ENCODE peak calls at places on chromosomes 4 and X, in six cellular contexts. One of them, this sample, is unnamed.

GRCh38 chrX:129733335-129733734 is 5.4 kb upstream of the XPNPEP2 start:
- DNase-seq in nephron progenitor cell: no peak
- DNase-seq in GM20000: no peak
- DNase-seq in neural crest cell: no peak
- DNase-seq in spleen: no peak
- DNase-seq in chondrocyte: no peak
- DNase-seq in this sample: no peak

GRCh38 chr4:159269143-159269542 is 166.3 kb downstream of the RAPGEF2 start:
- DNase-seq in nephron progenitor cell: no peak
- DNase-seq in GM20000: no peak
- DNase-seq in neural crest cell: no peak
- DNase-seq in spleen: no peak
- DNase-seq in chondrocyte: no peak
- DNase-seq in this sample: no peak

GRCh38 chr4:39729557-39729956 is 31.6 kb downstream of the UBE2K start:
- DNase-seq in nephron progenitor cell: no peak
- DNase-seq in GM20000: no peak
- DNase-seq in neural crest cell: no peak
- DNase-seq in spleen: no peak
- DNase-seq in chondrocyte: no peak
- DNase-seq in this sample: no peak

GRCh38 chrX:122703762-122704161 is 480.3 kb upstream of the GRIA3 start:
- DNase-seq in nephron progenitor cell: no peak
- DNase-seq in GM20000: no peak
- DNase-seq in neural crest cell: no peak
- DNase-seq in spleen: no peak
- DNase-seq in chondrocyte: no peak
- DNase-seq in this sample: no peak

GRCh38 chr4:176464748-176465147 is 145.0 kb downstream of the SPCS3 start:
- DNase-seq in nephron progenitor cell: no peak
- DNase-seq in GM20000: peak
- DNase-seq in neural crest cell: no peak
- DNase-seq in spleen: no peak
- DNase-seq in chondrocyte: no peak
- DNase-seq in this sample: peak

GRCh38 chr4:73446336-73446938 is 10.4 kb downstream of the AFP start:
- DNase-seq in nephron progenitor cell: no peak
- DNase-seq in GM20000: peak
- DNase-seq in neural crest cell: no peak
- DNase-seq in spleen: no peak
- DNase-seq in chondrocyte: no peak
- DNase-seq in this sample: peak

GRCh38 chr4:3781193-3781886 is 15.2 kb downstream of the ADRA2C start:
- DNase-seq in nephron progenitor cell: no peak
- DNase-seq in GM20000: no peak
- DNase-seq in neural crest cell: no peak
- DNase-seq in spleen: no peak
- DNase-seq in chondrocyte: no peak
- DNase-seq in this sample: no peak

GRCh38 chr4:94497690-94498089 is 45.9 kb downstream of the PDLIM5 start:
- DNase-seq in nephron progenitor cell: no peak
- DNase-seq in GM20000: no peak
- DNase-seq in neural crest cell: no peak
- DNase-seq in spleen: no peak
- DNase-seq in chondrocyte: no peak
- DNase-seq in this sample: no peak

GRCh38 chr4:140174535-140174934 is 20.6 kb upstream of the MAML3 start:
- DNase-seq in nephron progenitor cell: no peak
- DNase-seq in GM20000: no peak
- DNase-seq in neural crest cell: no peak
- DNase-seq in spleen: no peak
- DNase-seq in chondrocyte: no peak
- DNase-seq in this sample: no peak

GRCh38 chr4:7769936-7770674 is 169.6 kb downstream of the AFAP1 start:
- DNase-seq in nephron progenitor cell: no peak
- DNase-seq in GM20000: no peak
- DNase-seq in neural crest cell: no peak
- DNase-seq in spleen: peak
- DNase-seq in chondrocyte: peak
- DNase-seq in this sample: peak

GRCh38 chr4:54941994-54942552 is 183.3 kb downstream of the KDR start:
- DNase-seq in nephron progenitor cell: no peak
- DNase-seq in GM20000: peak
- DNase-seq in neural crest cell: no peak
- DNase-seq in spleen: peak
- DNase-seq in chondrocyte: no peak
- DNase-seq in this sample: no peak

GRCh38 chrX:104282326-104282725 is 27.6 kb upstream of the ESX1 start:
- DNase-seq in nephron progenitor cell: no peak
- DNase-seq in GM20000: no peak
- DNase-seq in neural crest cell: no peak
- DNase-seq in spleen: no peak
- DNase-seq in chondrocyte: no peak
- DNase-seq in this sample: no peak

GRCh38 chrX:40871385-40872082 is 136.2 kb upstream of the MED14 start:
- DNase-seq in nephron progenitor cell: no peak
- DNase-seq in GM20000: peak
- DNase-seq in neural crest cell: no peak
- DNase-seq in spleen: no peak
- DNase-seq in chondrocyte: no peak
- DNase-seq in this sample: peak

GRCh38 chrX:1378306-1378758 is 13.6 kb downstream of the SLC25A6 start:
- DNase-seq in nephron progenitor cell: no peak
- DNase-seq in GM20000: no peak
- DNase-seq in neural crest cell: no peak
- DNase-seq in spleen: no peak
- DNase-seq in chondrocyte: peak
- DNase-seq in this sample: peak

GRCh38 chr4:145069361-145069760 is 28.6 kb downstream of the ANAPC10 start:
- DNase-seq in nephron progenitor cell: no peak
- DNase-seq in GM20000: no peak
- DNase-seq in neural crest cell: no peak
- DNase-seq in spleen: no peak
- DNase-seq in chondrocyte: no peak
- DNase-seq in this sample: no peak

GRCh38 chrX:131072871-131073571 is 14.9 kb downstream of the ARHGAP36 start:
- DNase-seq in nephron progenitor cell: peak
- DNase-seq in GM20000: no peak
- DNase-seq in neural crest cell: no peak
- DNase-seq in spleen: no peak
- DNase-seq in chondrocyte: no peak
- DNase-seq in this sample: no peak

GRCh38 chr4:27381806-27382205 is 521.2 kb downstream of the STIM2 start:
- DNase-seq in nephron progenitor cell: no peak
- DNase-seq in GM20000: no peak
- DNase-seq in neural crest cell: no peak
- DNase-seq in spleen: no peak
- DNase-seq in chondrocyte: no peak
- DNase-seq in this sample: no peak

GRCh38 chr4:107913283-107913899 is 18.0 kb upstream of the CYP2U1 start:
- DNase-seq in nephron progenitor cell: peak
- DNase-seq in GM20000: peak
- DNase-seq in neural crest cell: peak
- DNase-seq in spleen: no peak
- DNase-seq in chondrocyte: no peak
- DNase-seq in this sample: no peak

GRCh38 chr4:139457318-139457717 is 3.4 kb downstream of the RAB33B start:
- DNase-seq in nephron progenitor cell: no peak
- DNase-seq in GM20000: no peak
- DNase-seq in neural crest cell: no peak
- DNase-seq in spleen: no peak
- DNase-seq in chondrocyte: no peak
- DNase-seq in this sample: no peak

GRCh38 chrX:108307408-108308085 is 130.7 kb downstream of the COL4A6 start:
- DNase-seq in nephron progenitor cell: no peak
- DNase-seq in GM20000: no peak
- DNase-seq in neural crest cell: no peak
- DNase-seq in spleen: no peak
- DNase-seq in chondrocyte: no peak
- DNase-seq in this sample: no peak

GRCh38 chr4:1601852-1602525 is 82.1 kb downstream of the FAM53A start:
- DNase-seq in nephron progenitor cell: no peak
- DNase-seq in GM20000: no peak
- DNase-seq in neural crest cell: no peak
- DNase-seq in spleen: peak
- DNase-seq in chondrocyte: peak
- DNase-seq in this sample: no peak

GRCh38 chr4:9870165-9870564 is 88.7 kb downstream of the DRD5 start:
- DNase-seq in nephron progenitor cell: no peak
- DNase-seq in GM20000: no peak
- DNase-seq in neural crest cell: no peak
- DNase-seq in spleen: no peak
- DNase-seq in chondrocyte: no peak
- DNase-seq in this sample: no peak

GRCh38 chr4:99324978-99325377 is 3.8 kb upstream of the ADH1B start:
- DNase-seq in nephron progenitor cell: no peak
- DNase-seq in GM20000: no peak
- DNase-seq in neural crest cell: no peak
- DNase-seq in spleen: no peak
- DNase-seq in chondrocyte: no peak
- DNase-seq in this sample: no peak

DNA sequence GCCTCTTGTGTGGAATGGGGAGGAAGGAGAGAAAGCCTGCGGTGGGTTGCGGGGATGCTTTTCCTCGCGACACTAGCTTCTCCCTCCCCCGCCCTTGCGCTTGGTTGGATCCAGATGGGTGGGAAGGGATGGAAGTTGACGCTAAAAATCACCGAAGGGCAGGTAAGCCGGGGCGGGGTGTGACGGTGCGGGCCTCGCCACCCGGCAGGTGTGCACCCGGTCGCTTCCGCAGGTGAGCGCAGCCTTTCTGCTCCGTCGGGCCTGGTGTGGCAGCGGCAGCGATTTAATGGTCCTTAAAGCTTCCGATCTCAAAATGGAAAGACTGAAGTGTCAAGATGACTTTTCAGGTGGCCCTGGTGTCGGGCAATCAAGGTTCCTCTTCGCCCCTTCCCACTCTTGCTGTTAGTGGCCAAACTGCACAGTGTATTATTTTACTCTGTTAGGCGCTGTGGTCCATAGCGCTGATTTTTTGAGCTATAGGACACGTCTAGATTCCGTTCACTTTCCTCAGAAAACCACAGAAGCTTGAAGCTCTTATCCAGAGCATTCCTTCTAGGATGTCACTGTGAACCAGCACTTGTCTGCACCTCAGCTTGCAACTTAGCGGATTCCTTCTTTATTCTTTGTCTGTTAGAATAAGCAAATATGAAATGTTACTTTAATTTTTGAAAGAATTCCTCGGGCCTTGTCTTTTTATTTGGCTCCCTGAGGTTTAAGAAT is 796 bp downstream of the ENOPH1 start:
- DNase-seq in nephron progenitor cell: no peak
- DNase-seq in GM20000: peak
- DNase-seq in neural crest cell: no peak
- DNase-seq in spleen: peak
- DNase-seq in chondrocyte: no peak
- DNase-seq in this sample: peak
- TF ChIP-seq CTCF in nephron progenitor cell: no peak
- TF ChIP-seq CTCF in GM20000: no peak
- TF ChIP-seq CTCF in neural crest cell: no peak
- TF ChIP-seq CTCF in spleen: no peak
- TF ChIP-seq CTCF in chondrocyte: no peak
- TF ChIP-seq CTCF in this sample: no peak

GRCh38 chr4:26086621-26087068 is 172.6 kb downstream of the SMIM20 start:
- DNase-seq in nephron progenitor cell: no peak
- DNase-seq in GM20000: no peak
- DNase-seq in neural crest cell: no peak
- DNase-seq in spleen: no peak
- DNase-seq in chondrocyte: no peak
- DNase-seq in this sample: no peak

GRCh38 chr4:26083987-26084386 is 170.0 kb downstream of the SMIM20 start:
- DNase-seq in nephron progenitor cell: no peak
- DNase-seq in GM20000: peak
- DNase-seq in neural crest cell: no peak
- DNase-seq in spleen: no peak
- DNase-seq in chondrocyte: no peak
- DNase-seq in this sample: peak

GRCh38 chr4:26085581-26085980 is 171.6 kb downstream of the SMIM20 start:
- DNase-seq in nephron progenitor cell: no peak
- DNase-seq in GM20000: no peak
- DNase-seq in neural crest cell: no peak
- DNase-seq in spleen: no peak
- DNase-seq in chondrocyte: no peak
- DNase-seq in this sample: no peak

GRCh38 chr4:26082565-26082964 is 168.5 kb downstream of the SMIM20 start:
- DNase-seq in nephron progenitor cell: no peak
- DNase-seq in GM20000: no peak
- DNase-seq in neural crest cell: no peak
- DNase-seq in spleen: no peak
- DNase-seq in chondrocyte: no peak
- DNase-seq in this sample: no peak

GRCh38 chr4:26084414-26084813 is 170.4 kb downstream of the SMIM20 start:
- DNase-seq in nephron progenitor cell: no peak
- DNase-seq in GM20000: no peak
- DNase-seq in neural crest cell: no peak
- DNase-seq in spleen: no peak
- DNase-seq in chondrocyte: no peak
- DNase-seq in this sample: no peak
- TF ChIP-seq CTCF in nephron progenitor cell: no peak
- TF ChIP-seq CTCF in GM20000: no peak
- TF ChIP-seq CTCF in neural crest cell: no peak
- TF ChIP-seq CTCF in spleen: no peak
- TF ChIP-seq CTCF in chondrocyte: no peak
- TF ChIP-seq CTCF in this sample: no peak

DNA sequence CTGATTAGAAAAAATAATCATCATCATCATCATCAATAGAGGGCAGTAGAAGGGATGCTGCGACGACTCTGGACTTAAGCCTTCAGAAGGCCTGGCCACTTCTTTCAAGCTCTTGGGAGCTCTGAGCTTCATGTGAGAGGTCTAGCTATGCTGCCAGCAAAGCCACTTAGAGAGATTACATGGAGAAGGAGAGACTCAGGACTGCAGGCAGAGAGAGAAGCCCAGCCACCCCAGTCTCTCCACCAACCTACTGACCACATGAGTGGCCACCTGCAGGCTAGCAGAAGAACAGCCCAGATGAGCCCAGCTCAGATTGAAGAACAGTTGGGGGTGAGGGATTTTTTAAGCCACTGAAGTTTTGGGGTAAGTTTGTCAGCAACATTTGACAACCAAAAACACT is 17.1 kb upstream of the TMEM150C start:
- DNase-seq in nephron progenitor cell: no peak
- DNase-seq in GM20000: no peak
- DNase-seq in neural crest cell: no peak
- DNase-seq in spleen: no peak
- DNase-seq in chondrocyte: no peak
- DNase-seq in this sample: no peak
- TF ChIP-seq CTCF in nephron progenitor cell: no peak
- TF ChIP-seq CTCF in GM20000: no peak
- TF ChIP-seq CTCF in neural crest cell: peak
- TF ChIP-seq CTCF in spleen: no peak
- TF ChIP-seq CTCF in chondrocyte: peak
- TF ChIP-seq CTCF in this sample: no peak

GRCh38 chr4:136636155-136636554 is 896.1 kb downstream of the PCDH18 start:
- DNase-seq in nephron progenitor cell: no peak
- DNase-seq in GM20000: no peak
- DNase-seq in neural crest cell: no peak
- DNase-seq in spleen: no peak
- DNase-seq in chondrocyte: no peak
- DNase-seq in this sample: no peak

GRCh38 chr4:136634121-136634520 is 898.2 kb downstream of the PCDH18 start:
- DNase-seq in nephron progenitor cell: no peak
- DNase-seq in GM20000: no peak
- DNase-seq in neural crest cell: no peak
- DNase-seq in spleen: no peak
- DNase-seq in chondrocyte: no peak
- DNase-seq in this sample: no peak

GRCh38 chr4:136637071-136637777 is 895.1 kb downstream of the PCDH18 start:
- DNase-seq in nephron progenitor cell: peak
- DNase-seq in GM20000: peak
- DNase-seq in neural crest cell: peak
- DNase-seq in spleen: no peak
- DNase-seq in chondrocyte: no peak
- DNase-seq in this sample: peak
- TF ChIP-seq CTCF in nephron progenitor cell: peak
- TF ChIP-seq CTCF in GM20000: peak
- TF ChIP-seq CTCF in neural crest cell: peak
- TF ChIP-seq CTCF in spleen: no peak
- TF ChIP-seq CTCF in chondrocyte: peak
- TF ChIP-seq CTCF in this sample: peak

This sample was measured in GM13976.